ENCODE peak calls at places on chromosomes 16 and 17, in nine cellular contexts. One of them, this sample, is unnamed.

GRCh38 chr17:44247346-44248219 is 20.4 kb downstream of the SLC4A1 start:
- DNase-seq in heart right ventricle: peak
- DNase-seq in cardiac fibroblast: no peak
- DNase-seq in sigmoid colon: no peak
- DNase-seq in adrenal gland: peak
- DNase-seq in transverse colon: no peak
- DNase-seq in BJ: no peak
- DNase-seq in CD4-positive, CD25-positive, alpha-beta regulatory T cell: no peak
- DNase-seq in CD8-positive, alpha-beta memory T cell: no peak
- DNase-seq in this sample: no peak

GRCh38 chr16:52257534-52257933 is 289.4 kb downstream of the TOX3 start:
- DNase-seq in heart right ventricle: no peak
- DNase-seq in cardiac fibroblast: no peak
- DNase-seq in sigmoid colon: no peak
- DNase-seq in adrenal gland: no peak
- DNase-seq in transverse colon: no peak
- DNase-seq in BJ: no peak
- DNase-seq in CD4-positive, CD25-positive, alpha-beta regulatory T cell: no peak
- DNase-seq in CD8-positive, alpha-beta memory T cell: no peak
- DNase-seq in this sample: no peak

GRCh38 chr16:9139965-9140364 is 48.5 kb downstream of the HAPSTR1 start:
- DNase-seq in heart right ventricle: no peak
- DNase-seq in cardiac fibroblast: peak
- DNase-seq in sigmoid colon: no peak
- DNase-seq in adrenal gland: no peak
- DNase-seq in transverse colon: no peak
- DNase-seq in BJ: no peak
- DNase-seq in CD4-positive, CD25-positive, alpha-beta regulatory T cell: no peak
- DNase-seq in CD8-positive, alpha-beta memory T cell: no peak
- DNase-seq in this sample: peak

GRCh38 chr16:78004501-78004900 is 17.8 kb upstream of the CLEC3A start:
- DNase-seq in heart right ventricle: no peak
- DNase-seq in cardiac fibroblast: no peak
- DNase-seq in sigmoid colon: no peak
- DNase-seq in adrenal gland: no peak
- DNase-seq in transverse colon: no peak
- DNase-seq in BJ: no peak
- DNase-seq in CD4-positive, CD25-positive, alpha-beta regulatory T cell: no peak
- DNase-seq in CD8-positive, alpha-beta memory T cell: no peak
- DNase-seq in this sample: no peak

GRCh38 chr17:76753061-76753961 is 15.4 kb downstream of the MFSD11 start:
- DNase-seq in heart right ventricle: no peak
- DNase-seq in cardiac fibroblast: no peak
- DNase-seq in sigmoid colon: no peak
- DNase-seq in adrenal gland: no peak
- DNase-seq in transverse colon: no peak
- DNase-seq in BJ: no peak
- DNase-seq in CD4-positive, CD25-positive, alpha-beta regulatory T cell: no peak
- DNase-seq in CD8-positive, alpha-beta memory T cell: no peak
- DNase-seq in this sample: no peak

GRCh38 chr17:12790806-12791148 is 1.5 kb downstream of the ARHGAP44 start:
- DNase-seq in heart right ventricle: no peak
- DNase-seq in cardiac fibroblast: no peak
- DNase-seq in sigmoid colon: no peak
- DNase-seq in adrenal gland: no peak
- DNase-seq in transverse colon: peak
- DNase-seq in BJ: no peak
- DNase-seq in CD4-positive, CD25-positive, alpha-beta regulatory T cell: no peak
- DNase-seq in CD8-positive, alpha-beta memory T cell: no peak
- DNase-seq in this sample: no peak

GRCh38 chr17:9824094-9824493 is 1.6 kb upstream of the GLP2R start:
- DNase-seq in heart right ventricle: no peak
- DNase-seq in cardiac fibroblast: no peak
- DNase-seq in sigmoid colon: no peak
- DNase-seq in adrenal gland: no peak
- DNase-seq in transverse colon: no peak
- DNase-seq in BJ: no peak
- DNase-seq in CD4-positive, CD25-positive, alpha-beta regulatory T cell: no peak
- DNase-seq in CD8-positive, alpha-beta memory T cell: no peak
- DNase-seq in this sample: no peak

GRCh38 chr16:82005491-82005830 is 5.8 kb downstream of the SDR42E1 start:
- DNase-seq in heart right ventricle: no peak
- DNase-seq in cardiac fibroblast: no peak
- DNase-seq in sigmoid colon: no peak
- DNase-seq in adrenal gland: no peak
- DNase-seq in transverse colon: no peak
- DNase-seq in BJ: no peak
- DNase-seq in CD4-positive, CD25-positive, alpha-beta regulatory T cell: no peak
- DNase-seq in CD8-positive, alpha-beta memory T cell: no peak
- DNase-seq in this sample: no peak

GRCh38 chr17:48123111-48123510 is 15.5 kb downstream of the SNX11 start:
- DNase-seq in heart right ventricle: no peak
- DNase-seq in cardiac fibroblast: no peak
- DNase-seq in sigmoid colon: no peak
- DNase-seq in adrenal gland: no peak
- DNase-seq in transverse colon: no peak
- DNase-seq in BJ: no peak
- DNase-seq in CD4-positive, CD25-positive, alpha-beta regulatory T cell: no peak
- DNase-seq in CD8-positive, alpha-beta memory T cell: no peak
- DNase-seq in this sample: no peak

GRCh38 chr17:35713069-35713728 is 18.2 kb upstream of the RASL10B start:
- DNase-seq in heart right ventricle: peak
- DNase-seq in cardiac fibroblast: peak
- DNase-seq in sigmoid colon: no peak
- DNase-seq in adrenal gland: peak
- DNase-seq in transverse colon: no peak
- DNase-seq in BJ: peak
- DNase-seq in CD4-positive, CD25-positive, alpha-beta regulatory T cell: no peak
- DNase-seq in CD8-positive, alpha-beta memory T cell: no peak
- DNase-seq in this sample: peak

GRCh38 chr16:78768723-78769122 is 669.3 kb downstream of the WWOX start:
- DNase-seq in heart right ventricle: no peak
- DNase-seq in cardiac fibroblast: no peak
- DNase-seq in sigmoid colon: no peak
- DNase-seq in adrenal gland: no peak
- DNase-seq in transverse colon: no peak
- DNase-seq in BJ: no peak
- DNase-seq in CD4-positive, CD25-positive, alpha-beta regulatory T cell: no peak
- DNase-seq in CD8-positive, alpha-beta memory T cell: no peak
- DNase-seq in this sample: no peak

DNA sequence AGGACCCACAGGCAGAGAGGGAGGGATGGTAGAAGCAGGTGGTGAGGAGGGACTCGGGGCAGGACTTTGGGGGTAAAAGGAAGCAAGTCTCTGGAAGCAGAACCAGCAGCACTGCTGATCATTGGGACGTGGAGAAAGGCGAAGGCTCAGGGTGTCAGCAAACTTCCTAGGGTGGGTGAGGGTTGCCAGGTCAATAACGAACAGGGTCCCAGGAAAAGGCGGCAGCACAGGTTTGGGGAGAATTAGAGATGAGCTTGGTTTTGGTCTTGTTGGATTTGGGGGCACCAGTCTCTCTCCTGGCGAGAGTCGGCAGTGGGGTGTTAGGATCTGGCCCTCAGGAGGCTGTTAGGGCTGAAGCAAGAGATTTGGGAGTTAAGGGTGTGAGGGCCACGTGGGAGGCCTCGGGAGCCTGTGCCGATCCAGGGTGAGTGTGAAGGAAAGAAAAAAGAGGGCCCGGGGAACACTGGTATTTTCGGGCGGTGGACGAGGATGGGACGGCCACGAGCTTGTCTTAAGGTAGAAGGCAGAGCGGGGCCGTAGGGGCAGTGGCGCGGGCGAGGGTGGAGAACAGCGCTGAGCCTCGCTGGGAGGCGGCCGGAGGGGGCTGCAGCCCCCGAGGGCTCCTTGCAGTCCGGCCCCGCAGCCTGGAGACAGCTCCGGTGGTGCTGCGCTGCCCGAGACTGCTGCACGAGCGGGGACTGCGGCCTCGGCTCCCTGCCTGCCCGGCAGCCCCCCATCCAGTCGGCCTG is 785 bp upstream of the ADORA2B start:
- DNase-seq in heart right ventricle: no peak
- DNase-seq in cardiac fibroblast: no peak
- DNase-seq in sigmoid colon: peak
- DNase-seq in adrenal gland: no peak
- DNase-seq in transverse colon: no peak
- DNase-seq in BJ: no peak
- DNase-seq in CD4-positive, CD25-positive, alpha-beta regulatory T cell: no peak
- DNase-seq in CD8-positive, alpha-beta memory T cell: no peak
- DNase-seq in this sample: no peak
- H3K4me3 ChIP-seq in heart right ventricle: peak
- H3K4me3 ChIP-seq in cardiac fibroblast: no peak
- H3K4me3 ChIP-seq in sigmoid colon: peak
- H3K4me3 ChIP-seq in adrenal gland: no peak
- H3K4me3 ChIP-seq in transverse colon: peak
- H3K4me3 ChIP-seq in BJ: peak
- H3K4me3 ChIP-seq in CD4-positive, CD25-positive, alpha-beta regulatory T cell: no peak
- H3K4me3 ChIP-seq in CD8-positive, alpha-beta memory T cell: no peak
- H3K4me3 ChIP-seq in this sample: peak

GRCh38 chr17:55785181-55785580 is 34.3 kb downstream of the PCTP start:
- DNase-seq in heart right ventricle: no peak
- DNase-seq in cardiac fibroblast: no peak
- DNase-seq in sigmoid colon: no peak
- DNase-seq in adrenal gland: no peak
- DNase-seq in transverse colon: no peak
- DNase-seq in BJ: no peak
- DNase-seq in CD4-positive, CD25-positive, alpha-beta regulatory T cell: no peak
- DNase-seq in CD8-positive, alpha-beta memory T cell: no peak
- DNase-seq in this sample: no peak

GRCh38 chr17:55783684-55784245 is 32.9 kb downstream of the PCTP start:
- DNase-seq in heart right ventricle: peak
- DNase-seq in cardiac fibroblast: peak
- DNase-seq in sigmoid colon: peak
- DNase-seq in adrenal gland: no peak
- DNase-seq in transverse colon: peak
- DNase-seq in BJ: peak
- DNase-seq in CD4-positive, CD25-positive, alpha-beta regulatory T cell: no peak
- DNase-seq in CD8-positive, alpha-beta memory T cell: no peak
- DNase-seq in this sample: no peak

DNA sequence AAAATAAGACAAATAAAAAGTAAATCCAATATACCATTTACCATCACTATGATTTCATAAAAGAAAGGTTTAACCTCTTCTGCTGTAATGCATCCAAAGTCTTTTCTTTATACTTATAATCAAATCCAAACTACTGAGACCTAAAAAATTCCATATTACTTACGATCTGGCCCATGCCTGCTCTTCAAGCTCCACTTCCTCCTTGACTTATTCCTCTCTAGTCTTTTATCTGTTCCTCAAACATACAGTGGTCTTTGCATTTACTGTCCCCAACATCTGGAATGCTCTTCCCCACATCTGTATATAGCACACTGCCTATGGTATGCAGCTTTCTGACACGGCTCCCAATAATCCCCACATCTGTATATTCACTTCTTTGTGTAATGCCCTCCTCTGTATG is 33.8 kb downstream of the PCTP start:
- DNase-seq in heart right ventricle: no peak
- DNase-seq in cardiac fibroblast: no peak
- DNase-seq in sigmoid colon: no peak
- DNase-seq in adrenal gland: no peak
- DNase-seq in transverse colon: no peak
- DNase-seq in BJ: no peak
- DNase-seq in CD4-positive, CD25-positive, alpha-beta regulatory T cell: no peak
- DNase-seq in CD8-positive, alpha-beta memory T cell: no peak
- DNase-seq in this sample: no peak
- H3K4me3 ChIP-seq in heart right ventricle: no peak
- H3K4me3 ChIP-seq in cardiac fibroblast: no peak
- H3K4me3 ChIP-seq in sigmoid colon: no peak
- H3K4me3 ChIP-seq in adrenal gland: no peak
- H3K4me3 ChIP-seq in transverse colon: no peak
- H3K4me3 ChIP-seq in BJ: no peak
- H3K4me3 ChIP-seq in CD4-positive, CD25-positive, alpha-beta regulatory T cell: no peak
- H3K4me3 ChIP-seq in CD8-positive, alpha-beta memory T cell: no peak
- H3K4me3 ChIP-seq in this sample: no peak

GRCh38 chr16:593406-593805 is 3.5 kb downstream of the RAB40C start:
- DNase-seq in heart right ventricle: no peak
- DNase-seq in cardiac fibroblast: no peak
- DNase-seq in sigmoid colon: no peak
- DNase-seq in adrenal gland: no peak
- DNase-seq in transverse colon: peak
- DNase-seq in BJ: no peak
- DNase-seq in CD4-positive, CD25-positive, alpha-beta regulatory T cell: no peak
- DNase-seq in CD8-positive, alpha-beta memory T cell: no peak
- DNase-seq in this sample: no peak

GRCh38 chr16:595094-595528 is 5.2 kb downstream of the RAB40C start:
- DNase-seq in heart right ventricle: no peak
- DNase-seq in cardiac fibroblast: no peak
- DNase-seq in sigmoid colon: peak
- DNase-seq in adrenal gland: no peak
- DNase-seq in transverse colon: no peak
- DNase-seq in BJ: no peak
- DNase-seq in CD4-positive, CD25-positive, alpha-beta regulatory T cell: no peak
- DNase-seq in CD8-positive, alpha-beta memory T cell: no peak
- DNase-seq in this sample: no peak

GRCh38 chr16:591892-592517 is 2.1 kb downstream of the RAB40C start:
- DNase-seq in heart right ventricle: no peak
- DNase-seq in cardiac fibroblast: no peak
- DNase-seq in sigmoid colon: no peak
- DNase-seq in adrenal gland: no peak
- DNase-seq in transverse colon: no peak
- DNase-seq in BJ: no peak
- DNase-seq in CD4-positive, CD25-positive, alpha-beta regulatory T cell: no peak
- DNase-seq in CD8-positive, alpha-beta memory T cell: no peak
- DNase-seq in this sample: no peak

GRCh38 chr16:592518-593306 is 2.8 kb downstream of the RAB40C start:
- DNase-seq in heart right ventricle: no peak
- DNase-seq in cardiac fibroblast: peak
- DNase-seq in sigmoid colon: peak
- DNase-seq in adrenal gland: peak
- DNase-seq in transverse colon: peak
- DNase-seq in BJ: no peak
- DNase-seq in CD4-positive, CD25-positive, alpha-beta regulatory T cell: no peak
- DNase-seq in CD8-positive, alpha-beta memory T cell: no peak
- DNase-seq in this sample: no peak

DNA sequence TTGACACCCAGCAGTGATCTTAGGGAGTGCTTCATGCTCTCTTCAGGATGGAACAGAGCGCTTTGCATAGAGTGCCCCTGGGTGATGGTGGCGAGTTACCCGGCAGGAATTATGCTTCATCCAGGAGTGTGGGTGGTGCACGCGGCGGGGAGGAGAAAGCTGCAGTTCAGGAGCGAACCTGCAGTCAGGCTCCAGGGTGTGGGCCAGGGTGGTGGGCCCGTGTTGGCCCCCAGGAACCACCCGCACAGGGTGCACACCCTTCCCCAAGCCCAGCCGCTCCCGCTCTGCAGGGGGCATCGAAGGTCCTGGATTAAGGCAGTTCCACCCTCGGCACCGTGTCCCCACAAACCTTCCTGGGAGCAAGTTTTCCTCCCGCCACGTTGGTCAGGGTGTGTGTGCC is 3.9 kb downstream of the RAB40C start:
- DNase-seq in heart right ventricle: no peak
- DNase-seq in cardiac fibroblast: no peak
- DNase-seq in sigmoid colon: no peak
- DNase-seq in adrenal gland: no peak
- DNase-seq in transverse colon: no peak
- DNase-seq in BJ: no peak
- DNase-seq in CD4-positive, CD25-positive, alpha-beta regulatory T cell: no peak
- DNase-seq in CD8-positive, alpha-beta memory T cell: no peak
- DNase-seq in this sample: no peak
- H3K4me3 ChIP-seq in heart right ventricle: no peak
- H3K4me3 ChIP-seq in cardiac fibroblast: no peak
- H3K4me3 ChIP-seq in sigmoid colon: no peak
- H3K4me3 ChIP-seq in adrenal gland: no peak
- H3K4me3 ChIP-seq in transverse colon: peak
- H3K4me3 ChIP-seq in BJ: no peak
- H3K4me3 ChIP-seq in CD4-positive, CD25-positive, alpha-beta regulatory T cell: no peak
- H3K4me3 ChIP-seq in CD8-positive, alpha-beta memory T cell: no peak
- H3K4me3 ChIP-seq in this sample: no peak

GRCh38 chr17:58412910-58413630 is 4.3 kb downstream of the RNF43 start:
- DNase-seq in heart right ventricle: no peak
- DNase-seq in cardiac fibroblast: no peak
- DNase-seq in sigmoid colon: no peak
- DNase-seq in adrenal gland: no peak
- DNase-seq in transverse colon: no peak
- DNase-seq in BJ: no peak
- DNase-seq in CD4-positive, CD25-positive, alpha-beta regulatory T cell: no peak
- DNase-seq in CD8-positive, alpha-beta memory T cell: no peak
- DNase-seq in this sample: peak
- H3K4me3 ChIP-seq in heart right ventricle: no peak
- H3K4me3 ChIP-seq in cardiac fibroblast: no peak
- H3K4me3 ChIP-seq in sigmoid colon: no peak
- H3K4me3 ChIP-seq in adrenal gland: no peak
- H3K4me3 ChIP-seq in transverse colon: peak
- H3K4me3 ChIP-seq in BJ: no peak
- H3K4me3 ChIP-seq in CD4-positive, CD25-positive, alpha-beta regulatory T cell: no peak
- H3K4me3 ChIP-seq in CD8-positive, alpha-beta memory T cell: no peak
- H3K4me3 ChIP-seq in this sample: no peak